ENCODE peak calls at places on chromosomes 5 and 9, in ten cellular contexts. Q is GM10248; R is stimulated activated CD4-positive, alpha-beta T cell treated with anti-CD3 and anti-CD28 coated beads, Interleukin-15, amount 100 ng/mL, for 24 hours; S is activated T-cell treated with anti-CD3 and anti-CD28 coated beads for 1 hour; D is mucosa of descending colon; N is activated CD8-positive, alpha-beta memory T cell treated with anti-CD3 and anti-CD28 coated beads, Interleukin-2, amount 50 U/mL, for 4 hours; Y is progenitor cell of endocrine pancreas; C is NCI-H446; I is M059J; U is amniotic stem cell. H is an unnamed sample.
A peak's percentile ranks its signal among the peaks of the same experiment; 100 is the strongest.

GRCh38 chr9:110189001-110189400 is 19.0 kb downstream of the C9orf152 start:
- DNase-seq in R (no peak), Y (no peak), C (no peak), S (no peak), U (no peak), I (no peak), N (no peak), D (peak; percentile 78), Q (no peak), H (no peak)

GRCh38 chr5:137405393-137405792 is 93.7 kb downstream of the SPOCK1 start:
- DNase-seq in C (no peak), Y (no peak), Q (no peak), D (no peak), R (no peak), N (no peak), S (no peak), I (no peak), U (no peak), H (no peak)

GRCh38 chr5:149387982-149388381 is 8.9 kb upstream of the IL17B start:
- DNase-seq in U (no peak), R (no peak), Y (no peak), I (peak; percentile 49), Q (no peak), C (no peak), S (no peak), N (no peak), D (no peak), H (no peak)

GRCh38 chr5:90932052-90932699 is 373.6 kb downstream of the ADGRV1 start:
- DNase-seq in Q (peak; percentile 56), R (peak; percentile 36), C (peak; percentile 71), S (no peak), I (peak; percentile 78), Y (peak; percentile 14), N (peak; percentile 17), D (peak; percentile 78), U (peak; percentile 75), H (peak; percentile 29)

GRCh38 chr5:157172408-157172807 is 6.3 kb upstream of the GARIN3 start:
- DNase-seq in R (peak; percentile 92), I (no peak), S (peak; percentile 45), D (peak; percentile 7), N (peak; percentile 85), U (no peak), Q (peak; percentile 82), Y (no peak), C (no peak), H (peak; percentile 96)

GRCh38 chr9:130321539-130321938 is 56.0 kb downstream of the HMCN2 start:
- DNase-seq in C (no peak), N (no peak), U (no peak), Y (no peak), S (no peak), R (no peak), I (no peak), D (no peak), Q (no peak), H (no peak)

GRCh38 chr5:78644741-78645300 is 3.8 kb downstream of the LHFPL2 start:
- DNase-seq in C (no peak), I (peak; percentile 87), D (no peak), R (no peak), Q (no peak), N (no peak), Y (no peak), U (no peak), S (no peak), H (no peak)

GRCh38 chr9:80649001-80649420 is 1040.3 kb downstream of the TLE1 start:
- DNase-seq in U (peak; percentile 65), Y (no peak), Q (no peak), C (peak; percentile 7), R (no peak), S (no peak), N (no peak), D (peak; percentile 4), I (peak; percentile 50), H (no peak)

GRCh38 chr9:2597483-2597882 is 24.1 kb upstream of the VLDLR start:
- DNase-seq in C (no peak), N (no peak), Q (no peak), Y (no peak), I (peak; percentile 24), R (no peak), D (no peak), U (no peak), S (no peak), H (no peak)

GRCh38 chr5:177364159-177364962 is 6.6 kb downstream of the RGS14 start:
- DNase-seq in U (no peak), D (no peak), Y (no peak), I (peak; percentile 43), R (peak; percentile 61), N (no peak), S (no peak), C (no peak), Q (peak; percentile 60), H (no peak)

GRCh38 chr9:72592501-72593403 is 71.3 kb downstream of the TMC1 start:
- DNase-seq in I (peak; percentile 64), Y (no peak), Q (peak; percentile 50), D (peak; percentile 40), U (no peak), S (no peak), N (peak; percentile 16), C (peak; percentile 45), R (peak; percentile 12), H (peak; percentile 51)

GRCh38 chr5:5422819-5423515 is 490 bp downstream of the ICE1 start:
- DNase-seq in U (no peak), N (no peak), I (peak; percentile 16), D (peak; percentile 5), C (no peak), R (peak; percentile 7), S (no peak), Y (peak; percentile 27), Q (no peak), H (no peak)

GRCh38 chr9:125889524-125890473 is 142.6 kb downstream of the PBX3 start:
- DNase-seq in D (peak; percentile 35), S (peak; percentile 29), U (no peak), N (peak; percentile 48), I (peak; percentile 48), R (peak; percentile 46), C (no peak), Q (peak; percentile 67), Y (peak; percentile 12), H (no peak)

GRCh38 chr9:115587310-115587709 is 469.4 kb upstream of the TNC start:
- DNase-seq in R (no peak), Q (no peak), U (no peak), I (no peak), C (no peak), N (no peak), Y (no peak), S (no peak), D (no peak), H (no peak)

GRCh38 chr9:15423328-15423985 is 781 bp downstream of the SNAPC3 start:
- DNase-seq in R (no peak), Q (peak; percentile 33), C (peak; percentile 6), S (no peak), N (no peak), U (no peak), D (no peak), I (peak; percentile 36), Y (no peak), H (peak; percentile 9)

GRCh38 chr9:21933281-21933680 is 60.9 kb downstream of the CDKN2A start:
- DNase-seq in R (no peak), Y (no peak), C (no peak), N (no peak), S (no peak), D (no peak), U (no peak), I (peak; percentile 43), Q (no peak), H (no peak)

GRCh38 chr5:150703767-150704166 is 2.9 kb upstream of the RBM22 start:
- DNase-seq in S (no peak), I (no peak), Q (no peak), D (no peak), N (no peak), Y (no peak), R (no peak), C (no peak), U (no peak), H (no peak)

GRCh38 chr5:76402880-76403712 is at the start of gene IQGAP2:
- DNase-seq in S (peak; percentile 73), I (peak; percentile 48), C (no peak), U (no peak), Y (peak; percentile 81), N (peak; percentile 76), R (peak; percentile 84), Q (peak; percentile 88), D (peak; percentile 82), H (peak; percentile 88)

GRCh38 chr9:135255033-135255842 is 167.8 kb downstream of the OLFM1 start:
- DNase-seq in S (no peak), Y (no peak), D (no peak), N (no peak), U (no peak), R (no peak), Q (no peak), C (no peak), I (no peak), H (no peak)

GRCh38 chr5:119313876-119314605 is 41.8 kb upstream of the TNFAIP8 start:
- DNase-seq in R (no peak), S (no peak), C (no peak), I (no peak), D (no peak), Y (no peak), Q (no peak), N (no peak), U (no peak), H (no peak)

GRCh38 chr5:95712347-95712958 is 18.7 kb upstream of the RHOBTB3 start:
- DNase-seq in S (no peak), I (peak; percentile 100), D (no peak), U (peak; percentile 43), N (no peak), Y (no peak), R (peak; percentile 73), Q (no peak), C (no peak), H (no peak)

GRCh38 chr9:35734096-35734495 is 1.6 kb downstream of the CREB3 start:
- DNase-seq in I (no peak), U (no peak), R (no peak), Y (no peak), C (no peak), D (no peak), S (no peak), N (no peak), Q (no peak), H (no peak)

GRCh38 chr5:122741681-122742080 is 33.2 kb upstream of the SNX2 start:
- DNase-seq in C (no peak), R (no peak), Y (no peak), N (no peak), D (no peak), S (no peak), Q (no peak), I (no peak), U (no peak), H (no peak)

GRCh38 chr5:33205727-33206410 is 234.9 kb upstream of the TARS1 start:
- DNase-seq in S (no peak), I (peak; percentile 34), Q (no peak), U (no peak), N (no peak), R (no peak), C (no peak), D (peak; percentile 3), Y (no peak), H (no peak)

GRCh38 chr5:179262126-179262920 is 82.9 kb downstream of the ADAMTS2 start:
- DNase-seq in I (no peak), U (no peak), Q (no peak), Y (no peak), C (no peak), D (no peak), S (no peak), R (no peak), N (no peak), H (no peak)

GRCh38 chr5:56666901-56667300 is 148.4 kb upstream of the MAP3K1 start:
- DNase-seq in U (no peak), D (no peak), N (no peak), Y (no peak), Q (no peak), S (no peak), R (no peak), I (no peak), C (no peak), H (no peak)

GRCh38 chr9:129140397-129141065 is 29.3 kb downstream of the PTPA start:
- DNase-seq in N (no peak), S (no peak), R (peak; percentile 32), I (peak; percentile 65), Q (no peak), Y (peak; percentile 30), U (peak; percentile 10), D (peak; percentile 63), C (peak; percentile 60), H (peak; percentile 22)

GRCh38 chr5:107736608-107737007 is 65.9 kb upstream of the EFNA5 start:
- DNase-seq in S (no peak), Q (no peak), R (no peak), U (no peak), N (no peak), D (no peak), C (no peak), Y (no peak), I (no peak), H (no peak)

H was measured in MM.1S.